ENCODE peak calls at places on chromosomes 13 and 19, in ten cellular contexts. Z is cardiac fibroblast; E is spleen; L is ovary; N is CD8-positive, alpha-beta T cell; B is neural crest cell; Q is endothelial cell; U is uterus; C is WTC11; K is fibroblast of mammary gland. F is an unnamed sample.
A peak's percentile ranks its signal among the peaks of the same experiment; 100 is the strongest.

GRCh38 chr19:39187552-39187943 is 9.2 kb upstream of the NCCRP1 start:
- DNase-seq in Z (no peak), E (no peak), L (no peak), N (no peak), B (no peak), Q (no peak), U (no peak), C (no peak), K (no peak), F (no peak)

GRCh38 chr13:48233886-48234488 is 981 bp downstream of the ITM2B start:
- DNase-seq in Z (peak; percentile 72), E (no peak), L (peak; percentile 38), N (no peak), B (no peak), Q (no peak), U (no peak), C (no peak), K (peak; percentile 72), F (no peak)

GRCh38 chr13:45121421-45121820 is 1.1 kb downstream of the GTF2F2 start:
- DNase-seq in Z (peak; percentile 49), E (no peak), L (no peak), N (no peak), B (no peak), Q (no peak), U (no peak), C (no peak), K (peak; percentile 49), F (no peak)

GRCh38 chr13:98033277-98034247 is 80.1 kb downstream of the IPO5 start:
- DNase-seq in Z (peak; percentile 79), E (no peak), L (no peak), N (no peak), B (peak; percentile 26), Q (peak; percentile 52), U (peak; percentile 23), C (peak; percentile 20), K (peak; percentile 66), F (no peak)

GRCh38 chr19:3450796-3451411 is 29.4 kb downstream of the SMIM24 start:
- DNase-seq in Z (peak; percentile 100), E (no peak), L (peak; percentile 69), N (no peak), B (no peak), Q (no peak), U (peak; percentile 93), C (no peak), K (peak; percentile 100), F (no peak)

GRCh38 chr13:111219306-111219705 is 101.1 kb upstream of the TEX29 start:
- DNase-seq in Z (peak; percentile 91), E (no peak), L (no peak), N (no peak), B (no peak), Q (no peak), U (no peak), C (no peak), K (peak; percentile 74), F (no peak)

GRCh38 chr13:48575014-48575413 is 42.1 kb upstream of the RCBTB2 start:
- DNase-seq in Z (no peak), E (no peak), L (no peak), N (no peak), B (no peak), Q (no peak), U (no peak), C (no peak), K (no peak), F (no peak)

GRCh38 chr13:46385946-46386345 is 1.1 kb downstream of the RUBCNL start:
- DNase-seq in Z (no peak), E (no peak), L (no peak), N (no peak), B (peak; percentile 13), Q (no peak), U (no peak), C (no peak), K (no peak), F (no peak)

GRCh38 chr13:95298971-95299627 is 2.2 kb downstream of the ABCC4 start:
- DNase-seq in Z (peak; percentile 85), E (no peak), L (no peak), N (no peak), B (no peak), Q (no peak), U (no peak), C (no peak), K (peak; percentile 90), F (no peak)

GRCh38 chr13:95301947-95302386 is 716 bp upstream of the ABCC4 start:
- DNase-seq in Z (no peak), E (no peak), L (no peak), N (no peak), B (no peak), Q (no peak), U (no peak), C (no peak), K (no peak), F (no peak)

GRCh38 chr13:95298169-95298940 is 2.9 kb downstream of the ABCC4 start:
- DNase-seq in Z (no peak), E (no peak), L (no peak), N (no peak), B (no peak), Q (no peak), U (no peak), C (no peak), K (no peak), F (no peak)

GRCh38 chr13:95301135-95301946 is at the start of gene ABCC4:
- DNase-seq in Z (peak; percentile 67), E (peak; percentile 90), L (peak; percentile 75), N (peak; percentile 33), B (peak; percentile 55), Q (peak; percentile 63), U (peak; percentile 17), C (peak; percentile 69), K (peak; percentile 62), F (peak; percentile 86)

DNA sequence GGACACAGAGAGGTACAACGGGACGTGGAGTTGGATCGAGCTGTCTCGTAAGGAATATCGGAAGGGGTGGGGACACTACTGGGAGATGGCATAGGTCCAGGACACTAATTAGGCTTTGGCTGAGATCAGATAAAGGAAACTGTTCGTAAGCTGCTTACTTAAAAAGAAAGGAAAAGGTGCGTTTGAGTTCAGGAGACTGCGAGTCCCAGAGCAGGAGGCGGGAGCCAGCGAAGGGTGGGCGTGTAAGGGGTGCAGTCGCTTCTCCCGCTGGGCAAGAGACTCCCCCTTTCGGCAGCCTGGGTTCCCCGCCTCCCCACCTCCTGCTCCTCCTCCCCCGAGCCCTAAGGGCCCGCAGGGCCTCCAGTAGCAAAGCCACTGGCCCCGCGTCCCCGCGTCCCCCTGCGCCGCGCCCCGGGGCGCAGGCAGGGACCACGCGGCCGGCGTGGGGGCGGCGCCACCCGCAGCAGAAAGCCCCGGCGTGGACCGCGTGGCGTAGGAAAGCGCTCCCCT is 571 bp downstream of the ABCC4 start:
- DNase-seq in Z (peak; percentile 34), E (peak; percentile 85), L (peak; percentile 73), N (peak; percentile 13), B (peak; percentile 28), Q (peak; percentile 20), U (peak; percentile 36), C (peak; percentile 50), K (peak; percentile 57), F (no peak)
- TF ChIP-seq CTCF in Z (no peak), E (peak; percentile 13), L (no peak), N (no peak), B (no peak), Q (no peak), U (no peak), C (no peak), K (no peak), F (peak; percentile 28)

GRCh38 chr19:9721861-9722260 is 46.7 kb downstream of the ZNF846 start:
- DNase-seq in Z (no peak), E (no peak), L (no peak), N (no peak), B (no peak), Q (no peak), U (no peak), C (no peak), K (no peak), F (no peak)

GRCh38 chr19:9724157-9724556 is 44.4 kb downstream of the ZNF846 start:
- DNase-seq in Z (no peak), E (no peak), L (no peak), N (no peak), B (no peak), Q (no peak), U (no peak), C (no peak), K (no peak), F (no peak)

GRCh38 chr19:9720541-9720940 is 45.6 kb upstream of the ZNF562 start:
- DNase-seq in Z (no peak), E (no peak), L (no peak), N (no peak), B (no peak), Q (no peak), U (no peak), C (peak; percentile 21), K (no peak), F (no peak)
- TF ChIP-seq CTCF in Z (no peak), E (no peak), L (no peak), N (no peak), B (no peak), Q (no peak), U (no peak), C (no peak), K (no peak), F (no peak)

GRCh38 chr13:102395939-102396338 is 5.9 kb downstream of the FGF14 start:
- DNase-seq in Z (no peak), E (no peak), L (no peak), N (no peak), B (no peak), Q (no peak), U (no peak), C (no peak), K (no peak), F (no peak)

GRCh38 chr13:102395174-102395573 is 6.7 kb downstream of the FGF14 start:
- DNase-seq in Z (no peak), E (no peak), L (no peak), N (no peak), B (no peak), Q (no peak), U (no peak), C (no peak), K (no peak), F (no peak)

GRCh38 chr13:102392810-102393209 is 9.0 kb downstream of the FGF14 start:
- DNase-seq in Z (no peak), E (no peak), L (no peak), N (no peak), B (no peak), Q (no peak), U (no peak), C (no peak), K (peak; percentile 43), F (no peak)

GRCh38 chr13:102399791-102400618 is 1.8 kb downstream of the FGF14 start:
- DNase-seq in Z (no peak), E (peak; percentile 75), L (no peak), N (no peak), B (no peak), Q (peak; percentile 18), U (no peak), C (peak; percentile 38), K (peak; percentile 19), F (no peak)

DNA sequence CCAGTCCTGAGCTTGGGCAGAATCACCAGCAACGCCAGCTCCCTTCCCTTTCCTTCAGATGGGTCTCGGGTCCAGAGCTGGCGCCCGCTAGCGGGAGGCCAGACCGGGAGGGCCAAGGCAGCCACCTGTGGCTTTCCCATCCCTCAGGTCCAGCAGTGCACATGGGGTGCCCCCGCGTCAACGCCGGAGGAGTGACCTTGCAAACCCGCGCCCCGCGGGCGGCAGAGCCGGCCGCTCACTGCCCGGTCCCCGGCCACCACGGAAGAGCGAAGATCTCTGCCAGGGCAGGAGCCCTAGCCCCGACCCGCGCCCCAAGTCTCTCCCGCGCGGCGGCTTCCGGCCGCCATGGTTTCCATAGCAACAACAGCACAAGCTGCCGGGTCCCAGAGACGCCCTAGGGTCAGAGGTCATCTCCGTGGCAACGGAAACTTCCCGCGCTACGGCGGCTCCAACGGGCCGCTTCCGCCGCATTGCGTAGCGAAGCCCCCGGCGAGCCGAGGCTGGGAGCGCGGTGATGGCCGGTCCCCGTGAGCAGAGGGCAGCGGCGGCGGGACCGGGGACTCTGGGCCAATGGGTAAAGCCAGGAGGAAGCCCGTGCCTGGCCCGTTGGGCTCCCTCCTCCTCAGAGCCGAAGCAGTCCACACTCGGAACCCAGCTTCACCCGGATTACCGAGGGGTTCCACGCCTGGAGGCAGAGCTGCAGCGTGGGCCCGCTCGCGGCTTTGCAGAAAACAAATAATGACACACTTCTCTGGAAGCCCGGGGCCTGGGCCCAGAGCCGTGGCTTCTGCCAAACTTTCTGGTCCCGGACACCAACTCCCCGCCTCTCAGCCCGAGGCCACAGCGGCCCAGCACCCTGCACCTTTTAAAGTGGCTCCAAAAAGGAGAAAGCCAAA is 7.4 kb downstream of the FGF14 start:
- DNase-seq in Z (peak; percentile 83), E (peak; percentile 96), L (peak; percentile 96), N (peak; percentile 93), B (peak; percentile 99), Q (peak; percentile 95), U (peak; percentile 93), C (peak; percentile 97), K (peak; percentile 88), F (peak; percentile 94)
- TF ChIP-seq CTCF in Z (no peak), E (no peak), L (no peak), N (no peak), B (peak; percentile 44), Q (no peak), U (no peak), C (no peak), K (no peak), F (peak; percentile 39)

DNA sequence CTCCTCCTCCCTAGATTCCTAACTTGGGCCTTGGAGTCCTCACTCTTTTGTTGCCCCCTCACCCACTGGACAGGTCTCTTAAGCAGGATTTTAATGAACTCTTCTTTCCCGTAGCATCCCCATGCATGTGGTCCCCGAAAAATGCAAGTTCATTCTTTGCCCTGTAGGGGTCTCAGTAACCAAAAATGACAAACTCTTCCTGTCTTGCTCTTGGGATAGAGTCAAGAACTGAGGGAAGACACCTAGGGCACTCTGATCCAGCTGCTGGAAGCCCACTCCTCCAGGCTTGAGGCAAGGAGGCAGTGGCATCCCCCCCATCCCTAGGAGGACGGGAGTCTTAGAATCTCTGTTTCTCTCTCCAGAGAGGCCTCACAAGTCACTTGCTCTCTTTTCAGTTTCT is 987.0 kb downstream of the DIAPH3 start:
- DNase-seq in Z (no peak), E (no peak), L (no peak), N (no peak), B (no peak), Q (no peak), U (no peak), C (no peak), K (no peak), F (no peak)
- TF ChIP-seq CTCF in Z (peak; percentile 6), E (no peak), L (no peak), N (no peak), B (peak; percentile 32), Q (peak; percentile 13), U (no peak), C (peak; percentile 42), K (no peak), F (no peak)

F was measured in osteocyte.